ENCODE peak calls at places on chromosomes 5 and 9, in ten cellular contexts. One of them, this sample, is unnamed.

GRCh38 chr5:149128023-149128875 is 13.0 kb upstream of the ABLIM3 start:
- DNase-seq in heart left ventricle: peak
- DNase-seq in erythroblast: peak
- DNase-seq in esophagus squamous epithelium: no peak
- DNase-seq in transverse colon: peak
- DNase-seq in stomach: no peak
- DNase-seq in GM12891: peak
- DNase-seq in A549: peak
- DNase-seq in ovary: no peak
- DNase-seq in adrenal gland: no peak
- DNase-seq in this sample: no peak

GRCh38 chr5:141747152-141747640 is 65.2 kb upstream of the ARAP3 start:
- DNase-seq in heart left ventricle: peak
- DNase-seq in erythroblast: peak
- DNase-seq in esophagus squamous epithelium: no peak
- DNase-seq in transverse colon: peak
- DNase-seq in stomach: peak
- DNase-seq in GM12891: no peak
- DNase-seq in A549: no peak
- DNase-seq in ovary: no peak
- DNase-seq in adrenal gland: peak
- DNase-seq in this sample: no peak

GRCh38 chr9:110615526-110615925 is 36.0 kb upstream of the SVEP1 start:
- DNase-seq in heart left ventricle: no peak
- DNase-seq in erythroblast: no peak
- DNase-seq in esophagus squamous epithelium: no peak
- DNase-seq in transverse colon: no peak
- DNase-seq in stomach: no peak
- DNase-seq in GM12891: no peak
- DNase-seq in A549: no peak
- DNase-seq in ovary: no peak
- DNase-seq in adrenal gland: no peak
- DNase-seq in this sample: no peak

GRCh38 chr5:85452322-85453025 is 1067.8 kb upstream of the EDIL3 start:
- DNase-seq in heart left ventricle: no peak
- DNase-seq in erythroblast: peak
- DNase-seq in esophagus squamous epithelium: no peak
- DNase-seq in transverse colon: no peak
- DNase-seq in stomach: no peak
- DNase-seq in GM12891: no peak
- DNase-seq in A549: no peak
- DNase-seq in ovary: no peak
- DNase-seq in adrenal gland: no peak
- DNase-seq in this sample: no peak

GRCh38 chr9:38018230-38018963 is 50.6 kb downstream of the SHB start:
- DNase-seq in heart left ventricle: no peak
- DNase-seq in erythroblast: no peak
- DNase-seq in esophagus squamous epithelium: no peak
- DNase-seq in transverse colon: no peak
- DNase-seq in stomach: no peak
- DNase-seq in GM12891: no peak
- DNase-seq in A549: no peak
- DNase-seq in ovary: no peak
- DNase-seq in adrenal gland: no peak
- DNase-seq in this sample: no peak

GRCh38 chr5:36739751-36740221 is 133.4 kb downstream of the SLC1A3 start:
- DNase-seq in heart left ventricle: peak
- DNase-seq in erythroblast: peak
- DNase-seq in esophagus squamous epithelium: no peak
- DNase-seq in transverse colon: peak
- DNase-seq in stomach: peak
- DNase-seq in GM12891: peak
- DNase-seq in A549: peak
- DNase-seq in ovary: peak
- DNase-seq in adrenal gland: peak
- DNase-seq in this sample: peak

GRCh38 chr9:14485366-14485765 is 171.4 kb upstream of the NFIB start:
- DNase-seq in heart left ventricle: no peak
- DNase-seq in erythroblast: no peak
- DNase-seq in esophagus squamous epithelium: no peak
- DNase-seq in transverse colon: no peak
- DNase-seq in stomach: no peak
- DNase-seq in GM12891: no peak
- DNase-seq in A549: no peak
- DNase-seq in ovary: no peak
- DNase-seq in adrenal gland: no peak
- DNase-seq in this sample: no peak

GRCh38 chr5:176639981-176640380 is 7.3 kb upstream of the TSPAN17 start:
- DNase-seq in heart left ventricle: peak
- DNase-seq in erythroblast: no peak
- DNase-seq in esophagus squamous epithelium: no peak
- DNase-seq in transverse colon: no peak
- DNase-seq in stomach: no peak
- DNase-seq in GM12891: no peak
- DNase-seq in A549: no peak
- DNase-seq in ovary: no peak
- DNase-seq in adrenal gland: peak
- DNase-seq in this sample: no peak

GRCh38 chr9:115923410-115923809 is 230.2 kb upstream of the PAPPA start:
- DNase-seq in heart left ventricle: no peak
- DNase-seq in erythroblast: no peak
- DNase-seq in esophagus squamous epithelium: no peak
- DNase-seq in transverse colon: no peak
- DNase-seq in stomach: no peak
- DNase-seq in GM12891: no peak
- DNase-seq in A549: no peak
- DNase-seq in ovary: no peak
- DNase-seq in adrenal gland: no peak
- DNase-seq in this sample: no peak

GRCh38 chr9:115924669-115924987 is 229.0 kb upstream of the PAPPA start:
- DNase-seq in heart left ventricle: no peak
- DNase-seq in erythroblast: no peak
- DNase-seq in esophagus squamous epithelium: no peak
- DNase-seq in transverse colon: no peak
- DNase-seq in stomach: no peak
- DNase-seq in GM12891: no peak
- DNase-seq in A549: no peak
- DNase-seq in ovary: no peak
- DNase-seq in adrenal gland: no peak
- DNase-seq in this sample: no peak

GRCh38 chr9:115921301-115921700 is 232.3 kb upstream of the PAPPA start:
- DNase-seq in heart left ventricle: no peak
- DNase-seq in erythroblast: no peak
- DNase-seq in esophagus squamous epithelium: no peak
- DNase-seq in transverse colon: no peak
- DNase-seq in stomach: no peak
- DNase-seq in GM12891: no peak
- DNase-seq in A549: no peak
- DNase-seq in ovary: no peak
- DNase-seq in adrenal gland: no peak
- DNase-seq in this sample: no peak

GRCh38 chr9:115923903-115924668 is 229.5 kb upstream of the PAPPA start:
- DNase-seq in heart left ventricle: peak
- DNase-seq in erythroblast: no peak
- DNase-seq in esophagus squamous epithelium: no peak
- DNase-seq in transverse colon: peak
- DNase-seq in stomach: no peak
- DNase-seq in GM12891: no peak
- DNase-seq in A549: peak
- DNase-seq in ovary: no peak
- DNase-seq in adrenal gland: peak
- DNase-seq in this sample: no peak

DNA sequence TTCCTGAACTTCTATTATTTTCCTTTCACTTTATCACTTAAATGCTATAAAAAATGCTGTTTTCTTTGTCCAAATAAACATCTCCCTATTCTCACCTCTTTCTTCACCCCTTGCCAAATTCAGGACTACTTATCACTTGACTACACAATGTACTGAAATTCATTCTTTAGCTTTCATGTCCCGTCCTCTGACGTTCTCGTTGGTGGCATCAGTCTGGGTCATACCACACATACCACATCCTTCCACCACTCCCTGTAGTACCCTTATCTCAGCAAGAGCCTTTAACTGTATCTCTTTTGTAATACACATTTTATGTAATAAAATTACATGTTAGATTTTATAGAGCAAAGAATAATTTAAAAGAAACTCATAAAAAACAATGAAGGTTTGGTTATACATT is 231.2 kb upstream of the PAPPA start:
- DNase-seq in heart left ventricle: peak
- DNase-seq in erythroblast: no peak
- DNase-seq in esophagus squamous epithelium: no peak
- DNase-seq in transverse colon: no peak
- DNase-seq in stomach: no peak
- DNase-seq in GM12891: no peak
- DNase-seq in A549: no peak
- DNase-seq in ovary: no peak
- DNase-seq in adrenal gland: no peak
- DNase-seq in this sample: no peak
- TF ChIP-seq POLR2A in heart left ventricle: no peak
- TF ChIP-seq POLR2A in erythroblast: no peak
- TF ChIP-seq POLR2A in esophagus squamous epithelium: no peak
- TF ChIP-seq POLR2A in transverse colon: no peak
- TF ChIP-seq POLR2A in stomach: no peak
- TF ChIP-seq POLR2A in GM12891: no peak
- TF ChIP-seq POLR2A in A549: no peak
- TF ChIP-seq POLR2A in ovary: no peak
- TF ChIP-seq POLR2A in adrenal gland: no peak
- TF ChIP-seq POLR2A in this sample: no peak

DNA sequence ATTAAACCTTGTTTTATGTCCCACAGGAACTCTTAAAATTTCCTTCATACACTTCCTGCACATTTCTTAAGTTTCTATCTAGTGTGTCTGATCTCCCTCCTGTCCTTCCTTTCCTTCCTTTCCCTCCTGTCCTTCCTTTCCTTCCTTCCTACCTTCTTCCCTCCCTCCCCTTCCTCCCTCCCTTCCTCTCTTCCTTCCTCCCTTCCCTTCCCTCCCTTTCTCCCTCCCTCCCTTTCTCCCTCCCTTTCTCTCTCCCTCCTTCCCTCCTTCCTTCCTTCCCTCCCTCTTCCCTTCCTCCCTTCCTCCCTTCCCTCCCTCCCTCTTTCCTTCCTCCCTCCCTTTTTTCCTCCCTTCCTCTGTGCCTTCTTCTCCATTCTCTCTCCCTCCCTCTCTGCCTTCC is 414.9 kb downstream of the ENC1 start:
- DNase-seq in heart left ventricle: no peak
- DNase-seq in erythroblast: no peak
- DNase-seq in esophagus squamous epithelium: no peak
- DNase-seq in transverse colon: no peak
- DNase-seq in stomach: no peak
- DNase-seq in GM12891: no peak
- DNase-seq in A549: no peak
- DNase-seq in ovary: no peak
- DNase-seq in adrenal gland: no peak
- DNase-seq in this sample: no peak
- TF ChIP-seq POLR2A in heart left ventricle: no peak
- TF ChIP-seq POLR2A in erythroblast: no peak
- TF ChIP-seq POLR2A in esophagus squamous epithelium: no peak
- TF ChIP-seq POLR2A in transverse colon: no peak
- TF ChIP-seq POLR2A in stomach: no peak
- TF ChIP-seq POLR2A in GM12891: no peak
- TF ChIP-seq POLR2A in A549: no peak
- TF ChIP-seq POLR2A in ovary: no peak
- TF ChIP-seq POLR2A in adrenal gland: no peak
- TF ChIP-seq POLR2A in this sample: no peak

GRCh38 chr9:133250741-133251170 is 24.2 kb downstream of the ABO start:
- DNase-seq in heart left ventricle: no peak
- DNase-seq in erythroblast: no peak
- DNase-seq in esophagus squamous epithelium: no peak
- DNase-seq in transverse colon: peak
- DNase-seq in stomach: no peak
- DNase-seq in GM12891: no peak
- DNase-seq in A549: no peak
- DNase-seq in ovary: no peak
- DNase-seq in adrenal gland: peak
- DNase-seq in this sample: no peak

GRCh38 chr9:133253268-133253667 is 21.7 kb downstream of the ABO start:
- DNase-seq in heart left ventricle: no peak
- DNase-seq in erythroblast: no peak
- DNase-seq in esophagus squamous epithelium: no peak
- DNase-seq in transverse colon: no peak
- DNase-seq in stomach: no peak
- DNase-seq in GM12891: no peak
- DNase-seq in A549: no peak
- DNase-seq in ovary: no peak
- DNase-seq in adrenal gland: peak
- DNase-seq in this sample: no peak

GRCh38 chr9:133251773-133252172 is 23.2 kb downstream of the ABO start:
- DNase-seq in heart left ventricle: no peak
- DNase-seq in erythroblast: no peak
- DNase-seq in esophagus squamous epithelium: no peak
- DNase-seq in transverse colon: no peak
- DNase-seq in stomach: no peak
- DNase-seq in GM12891: no peak
- DNase-seq in A549: no peak
- DNase-seq in ovary: no peak
- DNase-seq in adrenal gland: peak
- DNase-seq in this sample: peak

GRCh38 chr9:133254471-133254870 is 20.5 kb downstream of the ABO start:
- DNase-seq in heart left ventricle: no peak
- DNase-seq in erythroblast: no peak
- DNase-seq in esophagus squamous epithelium: no peak
- DNase-seq in transverse colon: no peak
- DNase-seq in stomach: no peak
- DNase-seq in GM12891: no peak
- DNase-seq in A549: no peak
- DNase-seq in ovary: no peak
- DNase-seq in adrenal gland: no peak
- DNase-seq in this sample: no peak

GRCh38 chr9:133252301-133252776 is 22.7 kb downstream of the ABO start:
- DNase-seq in heart left ventricle: peak
- DNase-seq in erythroblast: no peak
- DNase-seq in esophagus squamous epithelium: no peak
- DNase-seq in transverse colon: peak
- DNase-seq in stomach: peak
- DNase-seq in GM12891: no peak
- DNase-seq in A549: no peak
- DNase-seq in ovary: no peak
- DNase-seq in adrenal gland: peak
- DNase-seq in this sample: peak
- TF ChIP-seq POLR2A in heart left ventricle: no peak
- TF ChIP-seq POLR2A in erythroblast: no peak
- TF ChIP-seq POLR2A in esophagus squamous epithelium: no peak
- TF ChIP-seq POLR2A in transverse colon: peak
- TF ChIP-seq POLR2A in stomach: no peak
- TF ChIP-seq POLR2A in GM12891: no peak
- TF ChIP-seq POLR2A in A549: no peak
- TF ChIP-seq POLR2A in ovary: no peak
- TF ChIP-seq POLR2A in adrenal gland: no peak
- TF ChIP-seq POLR2A in this sample: no peak

DNA sequence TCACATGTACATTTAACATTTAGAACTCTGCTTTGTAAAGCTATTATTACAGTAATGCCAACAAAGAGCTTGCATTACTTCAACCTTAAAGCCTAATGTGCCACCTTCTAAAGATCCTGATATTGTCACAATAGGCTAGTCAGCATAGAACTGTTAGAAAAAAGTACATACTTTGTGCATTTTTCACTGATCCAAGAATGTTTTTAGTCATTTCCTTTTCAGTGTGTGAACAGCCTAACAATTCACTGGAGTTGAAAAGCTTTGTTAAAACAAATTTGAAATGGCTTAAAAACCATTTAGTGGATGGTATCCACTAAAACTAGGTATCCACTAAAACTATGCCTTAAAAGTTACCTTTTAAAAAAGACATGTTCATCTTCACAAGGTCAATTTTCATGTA is 4.5 kb downstream of the RPS6 start:
- DNase-seq in heart left ventricle: no peak
- DNase-seq in erythroblast: no peak
- DNase-seq in esophagus squamous epithelium: no peak
- DNase-seq in transverse colon: no peak
- DNase-seq in stomach: no peak
- DNase-seq in GM12891: no peak
- DNase-seq in A549: no peak
- DNase-seq in ovary: no peak
- DNase-seq in adrenal gland: no peak
- DNase-seq in this sample: no peak
- TF ChIP-seq POLR2A in heart left ventricle: no peak
- TF ChIP-seq POLR2A in erythroblast: no peak
- TF ChIP-seq POLR2A in esophagus squamous epithelium: no peak
- TF ChIP-seq POLR2A in transverse colon: no peak
- TF ChIP-seq POLR2A in stomach: no peak
- TF ChIP-seq POLR2A in GM12891: no peak
- TF ChIP-seq POLR2A in A549: no peak
- TF ChIP-seq POLR2A in ovary: no peak
- TF ChIP-seq POLR2A in adrenal gland: no peak
- TF ChIP-seq POLR2A in this sample: no peak

This sample was measured in lower leg skin.